ENCODE peak calls at places on chromosomes 11 and 22, in four cellular contexts. Y is AG09319; L is PC-9; D is CD8-positive, alpha-beta T cell. T is an unnamed sample.

GRCh38 chr11:113960702-113961330 is 14.1 kb upstream of the HTR3A start:
- DNase-seq in Y (no peak), L (no peak), D (no peak), T (no peak)

GRCh38 chr11:83681045-83681781 is 395.0 kb upstream of the CCDC90B start:
- DNase-seq in L (no peak), D (no peak), Y (no peak), T (no peak)

GRCh38 chr11:58334708-58335107 is 24.2 kb downstream of the OR5B17 start:
- DNase-seq in L (peak; percentile 33), Y (no peak), D (no peak), T (no peak)

GRCh38 chr11:104339383-104339831 is 175.5 kb upstream of the PDGFD start:
- DNase-seq in Y (no peak), L (no peak), D (no peak), T (no peak)

GRCh38 chr11:119486691-119487259 is 63.8 kb upstream of the THY1 start:
- DNase-seq in Y (no peak), L (no peak), D (no peak), T (no peak)

GRCh38 chr11:76243157-76243556 is 36.9 kb upstream of the WNT11 start:
- DNase-seq in D (no peak), L (no peak), Y (no peak), T (no peak)

GRCh38 chr22:19637405-19638281 is 76.7 kb upstream of the SEPTIN5 start:
- DNase-seq in Y (no peak), L (no peak), D (no peak), T (no peak)

GRCh38 chr22:37119872-37120271 is 10.4 kb upstream of the TMPRSS6 start:
- DNase-seq in D (no peak), Y (no peak), L (no peak), T (no peak)

GRCh38 chr11:1202154-1202775 is 20.6 kb upstream of the MUC5B start:
- DNase-seq in Y (no peak), L (no peak), D (no peak), T (peak; percentile 37)

GRCh38 chr11:128904872-128905344 is 13.8 kb downstream of the KCNJ5 start:
- DNase-seq in D (no peak), L (peak; percentile 39), Y (no peak), T (peak; percentile 59)

GRCh38 chr22:44804327-44804726 is 52.0 kb downstream of the ARHGAP8 start:
- DNase-seq in Y (no peak), D (no peak), L (no peak), T (no peak)

GRCh38 chr11:96658436-96658835 is 268.6 kb downstream of the JRKL start:
- DNase-seq in Y (no peak), L (no peak), D (no peak), T (no peak)

GRCh38 chr11:5197538-5197937 is 2.9 kb downstream of the OR51V1 start:
- DNase-seq in L (no peak), Y (no peak), D (no peak), T (no peak)

GRCh38 chr11:46912526-46913150 is 5.7 kb downstream of the LRP4 start:
- DNase-seq in Y (no peak), L (no peak), D (no peak), T (no peak)

GRCh38 chr11:29214833-29215232 is 802.0 kb downstream of the KCNA4 start:
- DNase-seq in L (no peak), Y (no peak), D (no peak), T (no peak)

GRCh38 chr11:112837162-112837826 is 123.9 kb upstream of the NCAM1 start:
- DNase-seq in D (no peak), Y (no peak), L (no peak), T (no peak)

GRCh38 chr11:129414144-129414876 is 38.7 kb downstream of the BARX2 start:
- DNase-seq in D (no peak), L (no peak), Y (no peak), T (no peak)

GRCh38 chr11:47137476-47137875 is 39.2 kb downstream of the ARFGAP2 start:
- DNase-seq in L (no peak), Y (no peak), D (no peak), T (no peak)

GRCh38 chr22:49331223-49331815 is 496.4 kb downstream of the BRD1 start:
- DNase-seq in L (no peak), D (no peak), Y (no peak), T (no peak)

GRCh38 chr11:63698976-63699733 is 17.9 kb downstream of the RTN3 start:
- DNase-seq in D (no peak), Y (no peak), L (no peak), T (no peak)

GRCh38 chr11:116601734-116602636 is 170.8 kb downstream of the BUD13 start:
- DNase-seq in D (no peak), L (no peak), Y (no peak), T (no peak)

GRCh38 chr11:8814923-8815240 is 96.1 kb upstream of the AKIP1 start:
- DNase-seq in Y (no peak), L (no peak), D (no peak), T (no peak)

GRCh38 chr11:115384236-115384635 is 120.0 kb downstream of the CADM1 start:
- DNase-seq in D (no peak), Y (no peak), L (no peak), T (no peak)

GRCh38 chr22:38694049-38694448 is 6.7 kb downstream of the JOSD1 start:
- DNase-seq in L (no peak), Y (no peak), D (no peak), T (no peak)

GRCh38 chr11:110883266-110883665 is 171.0 kb upstream of the ARHGAP20 start:
- DNase-seq in Y (peak; percentile 69), D (no peak), L (no peak), T (no peak)

GRCh38 chr11:110874651-110875050 is 162.4 kb upstream of the ARHGAP20 start:
- DNase-seq in D (no peak), Y (no peak), L (no peak), T (no peak)

GRCh38 chr11:110873953-110874352 is 161.7 kb upstream of the ARHGAP20 start:
- DNase-seq in Y (no peak), L (no peak), D (no peak), T (no peak)

GRCh38 chr11:110878513-110878912 is 166.3 kb upstream of the ARHGAP20 start:
- DNase-seq in L (no peak), D (no peak), Y (no peak), T (no peak)
- TF ChIP-seq CTCF in L (no peak), D (no peak), Y (no peak), T (no peak)

GRCh38 chr22:40681451-40681850 is 2.2 kb downstream of the MCHR1 start:
- DNase-seq in L (no peak), D (no peak), Y (no peak), T (no peak)
- TF ChIP-seq CTCF in L (no peak), D (no peak), Y (no peak), T (no peak)

GRCh38 chr11:91513734-91514133 is 710.9 kb upstream of the FAT3 start:
- DNase-seq in D (no peak), Y (no peak), L (no peak), T (no peak)
- TF ChIP-seq CTCF in D (no peak), Y (no peak), L (peak; percentile 51), T (no peak)

GRCh38 chr22:42901790-42902508 is 44.9 kb upstream of the ARFGAP3 start:
- DNase-seq in D (no peak), Y (no peak), L (no peak), T (no peak)
- TF ChIP-seq CTCF in D (no peak), Y (no peak), L (peak; percentile 54), T (peak; percentile 34)

GRCh38 chr11:74091549-74091948 is 79.3 kb downstream of the C2CD3 start:
- DNase-seq in Y (no peak), D (no peak), L (no peak), T (no peak)

GRCh38 chr11:74086242-74086884 is 77.5 kb upstream of the UCP3 start:
- DNase-seq in D (no peak), L (no peak), Y (no peak), T (no peak)

GRCh38 chr11:74094393-74094792 is 76.4 kb downstream of the C2CD3 start:
- DNase-seq in Y (no peak), D (no peak), L (no peak), T (no peak)

GRCh38 chr11:74092425-74092824 is 78.4 kb downstream of the C2CD3 start:
- DNase-seq in Y (no peak), D (no peak), L (no peak), T (no peak)

DNA sequence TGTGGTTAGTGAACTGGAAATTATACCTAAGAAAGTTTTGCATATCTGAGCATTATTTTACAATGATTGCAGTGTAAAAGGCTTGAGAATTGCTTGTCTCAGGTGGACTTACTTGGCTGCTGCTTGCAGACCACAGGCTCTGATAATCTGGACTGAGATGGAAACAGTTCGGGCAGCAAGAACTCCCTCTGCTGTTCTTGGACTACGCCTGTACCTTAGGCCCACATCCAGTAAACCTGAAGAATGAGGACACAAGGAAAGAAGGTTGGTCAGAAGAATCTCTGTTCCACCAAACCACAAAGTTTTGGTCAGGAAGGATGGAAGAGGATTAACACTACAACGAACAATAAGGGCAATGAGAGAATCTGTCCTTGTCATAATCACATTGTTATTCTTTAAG is 80.1 kb downstream of the C2CD3 start:
- DNase-seq in L (no peak), D (no peak), Y (no peak), T (no peak)
- TF ChIP-seq CTCF in L (peak; percentile 59), D (no peak), Y (no peak), T (no peak)

T was measured in mesothelial cell of epicardium.